ENCODE peak calls at places on chromosomes 6 and 20, in nine cellular contexts. P is activated CD4-positive, CD25-positive, alpha-beta regulatory T cell treated with anti-CD3 and anti-CD28 coated beads, Interleukin-2, amount 50 U/mL, for 16 hours; J is left cardiac atrium; S is activated naive CD8-positive, alpha-beta T cell treated with anti-CD3 and anti-CD28 coated beads, Interleukin-2, amount 50 U/mL, for 16 hours; X is T-helper 2 cell; A is left ventricle myocardium superior; Z is PC-9; K is NCI-H748 treated with DMSO at 0.1 percent for 48 hours; Y is right lobe of liver. T is an unnamed sample.

GRCh38 chr6:99330159-99330558 is 19.3 kb downstream of the FAXC start:
- DNase-seq in P (peak; percentile 28), J (peak; percentile 29), S (peak; percentile 12), X (no peak), A (no peak), Z (peak; percentile 31), K (peak; percentile 24), Y (no peak), T (peak; percentile 52)

GRCh38 chr20:64159711-64160110 is 4.5 kb upstream of the MYT1 start:
- DNase-seq in P (no peak), J (no peak), S (no peak), X (no peak), A (no peak), Z (no peak), K (no peak), Y (no peak), T (no peak)

GRCh38 chr6:168875811-168876576 is 377.7 kb downstream of the THBS2 start:
- DNase-seq in P (no peak), J (no peak), S (no peak), X (no peak), A (no peak), Z (no peak), K (no peak), Y (no peak), T (no peak)

GRCh38 chr20:38304845-38305447 is 990 bp downstream of the BPI start:
- DNase-seq in P (no peak), J (peak; percentile 40), S (no peak), X (no peak), A (peak; percentile 54), Z (peak; percentile 51), K (no peak), Y (peak; percentile 79), T (peak; percentile 4)

GRCh38 chr20:44166008-44166407 is 21.0 kb downstream of the JPH2 start:
- DNase-seq in P (no peak), J (no peak), S (no peak), X (no peak), A (no peak), Z (peak; percentile 59), K (no peak), Y (no peak), T (no peak)

GRCh38 chr6:4208158-4208557 is 72.8 kb upstream of the ECI2 start:
- DNase-seq in P (no peak), J (no peak), S (no peak), X (no peak), A (no peak), Z (no peak), K (no peak), Y (no peak), T (no peak)

GRCh38 chr6:6665505-6665904 is 77.0 kb downstream of the LY86 start:
- DNase-seq in P (no peak), J (no peak), S (no peak), X (no peak), A (no peak), Z (no peak), K (no peak), Y (no peak), T (no peak)

GRCh38 chr20:57323034-57323433 is 6.6 kb upstream of the SPO11 start:
- DNase-seq in P (no peak), J (no peak), S (no peak), X (no peak), A (no peak), Z (peak; percentile 74), K (no peak), Y (no peak), T (no peak)

GRCh38 chr6:113779656-113780055 is 77.5 kb upstream of the MARCKS start:
- DNase-seq in P (no peak), J (no peak), S (no peak), X (no peak), A (no peak), Z (no peak), K (no peak), Y (no peak), T (no peak)

GRCh38 chr6:56720882-56721281 is 78.2 kb upstream of the DST start:
- DNase-seq in P (no peak), J (no peak), S (no peak), X (no peak), A (no peak), Z (no peak), K (no peak), Y (no peak), T (no peak)

GRCh38 chr6:145903356-145904102 is 60.6 kb downstream of the SHPRH start:
- DNase-seq in P (no peak), J (no peak), S (no peak), X (no peak), A (no peak), Z (no peak), K (no peak), Y (no peak), T (no peak)

GRCh38 chr20:50191065-50191565 is 485 bp downstream of the CEBPB start:
- DNase-seq in P (peak; percentile 28), J (peak; percentile 76), S (peak; percentile 30), X (no peak), A (peak; percentile 86), Z (peak; percentile 72), K (no peak), Y (peak; percentile 82), T (no peak)

GRCh38 chr6:9140861-9141534 is 705.7 kb upstream of the SLC35B3 start:
- DNase-seq in P (no peak), J (no peak), S (no peak), X (no peak), A (no peak), Z (no peak), K (peak; percentile 95), Y (no peak), T (no peak)

GRCh38 chr6:82570083-82570482 is 206.5 kb downstream of the TPBG start:
- DNase-seq in P (no peak), J (no peak), S (no peak), X (no peak), A (no peak), Z (no peak), K (peak; percentile 92), Y (no peak), T (no peak)

GRCh38 chr6:12543953-12544352 is 172.6 kb upstream of the PHACTR1 start:
- DNase-seq in P (no peak), J (no peak), S (no peak), X (no peak), A (no peak), Z (no peak), K (no peak), Y (no peak), T (no peak)

GRCh38 chr6:88785478-88785877 is 177.9 kb downstream of the RNGTT start:
- DNase-seq in P (no peak), J (no peak), S (no peak), X (no peak), A (no peak), Z (no peak), K (no peak), Y (no peak), T (no peak)